ENCODE peak calls at places on chromosomes 12 and 14, in seven cellular contexts. B, Q, C, U, G, S and N are unnamed samples.

GRCh38 chr12:96720363-96720705 is 186.7 kb upstream of the NEDD1 start:
- DNase-seq in C (no peak), U (peak), G (no peak), S (no peak), Q (no peak), B (no peak), N (peak)

GRCh38 chr14:21525571-21525970 is 575 bp downstream of the SALL2 start:
- DNase-seq in B (no peak), C (no peak), G (no peak), S (no peak), Q (no peak), U (peak), N (no peak)

GRCh38 chr12:4894019-4894418 is 15.7 kb upstream of the KCNA1 start:
- DNase-seq in Q (no peak), B (no peak), S (no peak), C (no peak), G (no peak), U (no peak), N (no peak)

GRCh38 chr12:41277019-41277770 is 89.1 kb downstream of the PDZRN4 start:
- DNase-seq in B (peak), C (peak), S (no peak), Q (no peak), G (no peak), U (peak), N (peak)

GRCh38 chr14:22824711-22825359 is 4.9 kb upstream of the MRPL52 start:
- DNase-seq in Q (no peak), G (peak), B (peak), U (peak), S (no peak), C (no peak), N (no peak)

GRCh38 chr12:123150273-123150803 is 552 bp downstream of the PITPNM2 start:
- DNase-seq in B (no peak), G (peak), Q (peak), S (peak), U (peak), C (no peak), N (no peak)

GRCh38 chr12:25099010-25099409 is 96.0 kb downstream of the DNAI7 start:
- DNase-seq in S (no peak), U (no peak), G (no peak), Q (no peak), B (no peak), C (no peak), N (no peak)

GRCh38 chr14:72607386-72608125 is 286.3 kb downstream of the DPF3 start:
- DNase-seq in G (peak), C (no peak), B (no peak), Q (no peak), S (no peak), U (no peak), N (no peak)

GRCh38 chr12:93853698-93854478 is 176.7 kb downstream of the CRADD start:
- DNase-seq in S (no peak), Q (no peak), C (no peak), B (no peak), G (no peak), U (no peak), N (no peak)

GRCh38 chr12:106442575-106442974 is 85.0 kb downstream of the POLR3B start:
- DNase-seq in S (no peak), B (no peak), G (no peak), Q (no peak), U (no peak), C (no peak), N (no peak)

GRCh38 chr12:24752763-24753462 is 196.0 kb downstream of the BCAT1 start:
- DNase-seq in U (no peak), G (no peak), Q (no peak), S (no peak), C (no peak), B (no peak), N (no peak)

GRCh38 chr12:103966736-103967135 is 1.1 kb downstream of the TDG start:
- DNase-seq in G (no peak), U (no peak), B (no peak), Q (no peak), S (no peak), C (no peak), N (no peak)

GRCh38 chr12:2934371-2934770 is 24.8 kb upstream of the TEAD4 start:
- DNase-seq in Q (no peak), G (no peak), B (no peak), C (no peak), S (no peak), U (no peak), N (no peak)

GRCh38 chr12:94649349-94650142 is 811 bp downstream of the TMCC3 start:
- DNase-seq in B (no peak), U (peak), C (no peak), G (no peak), S (peak), Q (peak), N (peak)

GRCh38 chr14:30921305-30921704 is 46.9 kb downstream of the COCH start:
- DNase-seq in U (no peak), Q (no peak), C (no peak), G (no peak), B (no peak), S (no peak), N (no peak)

GRCh38 chr14:76726551-76726961 is 34.7 kb upstream of the VASH1 start:
- DNase-seq in C (no peak), G (no peak), U (no peak), B (no peak), Q (no peak), S (no peak), N (no peak)

GRCh38 chr14:69615471-69616407 is 4.3 kb downstream of the SUSD6 start:
- DNase-seq in S (peak), U (peak), C (no peak), B (peak), Q (no peak), G (no peak), N (peak)

GRCh38 chr14:73240816-73241480 is 3.6 kb downstream of the PAPLN start:
- DNase-seq in G (no peak), U (no peak), Q (no peak), C (no peak), B (no peak), S (no peak), N (peak)

GRCh38 chr12:3315201-3315661 is 175.8 kb upstream of the PRMT8 start:
- DNase-seq in G (no peak), B (no peak), S (no peak), C (peak), Q (peak), U (no peak), N (no peak)

GRCh38 chr12:110776410-110776809 is 33.7 kb upstream of the PPP1CC start:
- DNase-seq in U (peak), G (no peak), S (no peak), C (no peak), B (no peak), Q (no peak), N (peak)

GRCh38 chr14:52840916-52841315 is 49.5 kb upstream of the GNPNAT1 start:
- DNase-seq in B (no peak), S (peak), C (no peak), G (peak), Q (no peak), U (no peak), N (no peak)

GRCh38 chr12:92987362-92987761 is 58.3 kb upstream of the EEA1 start:
- DNase-seq in Q (no peak), B (peak), S (no peak), U (peak), G (no peak), C (peak), N (peak)

GRCh38 chr12:52953181-52953841 is 4.4 kb downstream of the KRT18 start:
- DNase-seq in S (no peak), G (no peak), C (no peak), Q (no peak), B (no peak), U (no peak), N (no peak)

GRCh38 chr12:64701283-64701682 is 57.9 kb downstream of the GNS start:
- DNase-seq in B (no peak), G (no peak), C (no peak), S (peak), Q (no peak), U (peak), N (no peak)

GRCh38 chr12:63944586-63945228 is 100.2 kb downstream of the SRGAP1 start:
- DNase-seq in Q (no peak), U (no peak), B (no peak), S (no peak), G (no peak), C (no peak), N (no peak)

GRCh38 chr12:111448266-111448830 is 42.6 kb downstream of the SH2B3 start:
- DNase-seq in S (peak), B (no peak), U (no peak), Q (no peak), G (peak), C (no peak), N (no peak)

GRCh38 chr12:76883151-76883550 is 4.3 kb upstream of the CSRP2 start:
- DNase-seq in G (no peak), S (no peak), Q (no peak), C (no peak), B (no peak), U (no peak), N (no peak)

GRCh38 chr14:21781543-21781942 is 107.9 kb upstream of the OR4E1 start:
- DNase-seq in G (no peak), Q (no peak), S (no peak), C (no peak), U (no peak), B (no peak), N (no peak)

GRCh38 chr12:91577586-91578539 is 395.2 kb upstream of the DCN start:
- DNase-seq in U (no peak), C (no peak), S (no peak), Q (no peak), G (no peak), B (no peak), N (peak)

GRCh38 chr12:45232771-45233372 is 17.0 kb downstream of the ANO6 start:
- DNase-seq in Q (peak), B (peak), U (peak), G (no peak), S (peak), C (no peak), N (no peak)

GRCh38 chr12:109760930-109761630 is 47.5 kb downstream of the FAM222A start:
- DNase-seq in Q (peak), C (no peak), G (peak), B (no peak), U (no peak), S (peak), N (no peak)

GRCh38 chr12:20220339-20220738 is 148.0 kb upstream of the PDE3A start:
- DNase-seq in B (peak), C (peak), U (no peak), G (no peak), S (no peak), Q (no peak), N (peak)
- TF ChIP-seq CTCF in B (peak), C (peak), U (no peak), G (no peak), S (no peak), Q (no peak), N (no peak)

DNA sequence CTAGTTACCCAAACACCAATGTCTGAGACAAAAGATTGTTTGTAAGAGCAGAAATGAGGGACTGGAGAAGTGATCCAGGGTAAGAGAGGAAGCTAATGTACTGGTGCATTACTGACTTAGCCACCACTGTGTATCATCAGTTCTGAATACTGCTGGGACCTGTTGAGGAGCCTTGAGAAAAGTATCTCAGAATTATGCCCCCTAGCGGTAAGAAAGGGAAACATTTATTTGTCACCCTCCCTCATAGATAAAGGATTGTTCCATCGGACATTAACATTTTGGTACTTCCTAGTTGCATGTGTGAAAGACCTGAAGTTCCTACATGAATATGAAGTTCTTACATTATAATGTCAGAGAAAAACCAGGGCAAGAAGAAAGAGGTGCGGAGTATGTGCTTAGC is 612.5 kb downstream of the FSCB start:
- DNase-seq in U (no peak), S (no peak), Q (no peak), B (no peak), G (no peak), C (no peak), N (no peak)
- TF ChIP-seq CTCF in U (peak), S (no peak), Q (peak), B (peak), G (no peak), C (peak), N (no peak)

GRCh38 chr14:93790966-93791365 is 2.7 kb upstream of the PRIMA1 start:
- DNase-seq in U (no peak), B (no peak), G (no peak), S (no peak), C (no peak), Q (no peak), N (no peak)

GRCh38 chr14:93787465-93788306 is 599 bp downstream of the PRIMA1 start:
- DNase-seq in C (no peak), Q (no peak), G (no peak), B (no peak), U (no peak), S (no peak), N (no peak)

GRCh38 chr14:93788307-93788556 is at the start of gene PRIMA1:
- DNase-seq in G (no peak), C (no peak), S (no peak), B (no peak), U (no peak), Q (no peak), N (no peak)

GRCh38 chr14:93789366-93790130 is 1.3 kb upstream of the PRIMA1 start:
- DNase-seq in G (no peak), B (no peak), C (no peak), Q (no peak), U (no peak), S (no peak), N (no peak)

DNA sequence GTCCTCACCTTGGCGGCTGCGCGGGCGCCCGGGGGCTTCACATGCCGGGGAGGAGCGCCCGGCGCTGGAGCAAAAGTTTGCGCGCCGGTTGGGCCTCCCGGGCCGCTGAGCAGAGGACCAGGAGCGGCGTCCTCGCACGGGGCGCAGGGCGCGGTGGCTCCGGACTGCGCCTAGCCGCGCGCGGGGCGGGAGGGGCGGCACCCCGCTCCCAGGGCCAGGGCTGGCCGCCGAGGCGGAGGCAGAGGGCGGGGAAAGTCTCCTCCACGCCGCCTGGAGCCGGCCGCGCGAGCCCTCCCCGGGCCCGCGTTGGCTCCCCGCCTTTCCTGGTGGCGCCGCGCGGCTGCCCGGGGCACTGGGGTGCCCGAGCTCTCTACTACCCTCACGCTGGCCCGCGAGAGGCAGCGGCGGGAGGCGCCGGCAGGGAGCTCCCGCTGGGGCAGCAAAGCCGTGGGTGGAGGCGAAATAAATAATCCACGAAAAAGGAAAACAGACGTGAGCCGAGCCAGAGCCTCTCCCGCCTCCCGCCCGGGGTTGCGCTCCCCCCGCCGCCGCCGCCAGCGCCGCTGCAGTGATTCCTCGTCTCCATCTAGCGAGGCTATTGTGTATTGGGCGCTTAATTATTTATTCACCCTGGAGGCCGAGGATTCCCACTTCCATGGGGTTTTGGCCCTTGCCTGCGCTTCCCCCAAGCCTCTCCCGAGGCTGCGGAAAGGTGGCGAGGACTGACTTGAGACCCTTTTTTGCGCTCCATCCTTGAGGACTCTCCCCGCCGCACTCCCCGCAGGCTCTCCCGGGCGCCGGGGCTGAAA is 476 bp upstream of the PRIMA1 start:
- DNase-seq in B (no peak), S (peak), U (no peak), Q (no peak), C (no peak), G (peak), N (no peak)
- TF ChIP-seq CTCF in B (no peak), S (peak), U (no peak), Q (peak), C (no peak), G (no peak), N (no peak)

DNA sequence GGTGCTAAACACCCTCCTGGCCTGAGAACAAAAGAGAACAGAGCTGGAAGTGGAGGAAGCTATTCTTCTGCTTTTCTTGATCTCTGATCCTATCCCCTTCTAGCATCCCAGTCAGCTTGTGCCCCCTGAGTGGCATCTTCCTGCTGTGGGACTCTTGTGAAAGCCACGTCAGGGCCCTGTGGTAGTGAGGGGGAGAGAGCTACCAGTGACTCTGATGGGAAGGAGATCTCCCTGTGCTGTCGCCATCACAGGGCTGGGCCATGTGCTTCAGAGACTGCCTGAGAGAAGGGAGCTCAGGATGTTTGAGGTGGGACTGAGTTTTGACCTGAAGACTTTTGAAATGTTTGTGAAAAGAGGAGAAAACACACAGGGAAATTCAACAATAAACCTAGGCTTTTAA is 107.6 kb upstream of the FUT8 start:
- DNase-seq in Q (no peak), C (no peak), B (no peak), U (peak), S (no peak), G (no peak), N (no peak)
- TF ChIP-seq CTCF in Q (no peak), C (no peak), B (no peak), U (no peak), S (no peak), G (no peak), N (no peak)

GRCh38 chr12:58082996-58083395 is 141.6 kb downstream of the ATP23 start:
- DNase-seq in S (no peak), G (no peak), U (no peak), B (no peak), Q (no peak), C (no peak), N (no peak)

GRCh38 chr12:58086930-58087329 is 145.6 kb downstream of the ATP23 start:
- DNase-seq in B (no peak), U (no peak), S (no peak), C (no peak), Q (no peak), G (no peak), N (no peak)

GRCh38 chr12:58087428-58088117 is 146.2 kb downstream of the ATP23 start:
- DNase-seq in G (no peak), B (no peak), U (no peak), S (no peak), Q (no peak), C (no peak), N (no peak)

GRCh38 chr12:58081488-58081887 is 140.1 kb downstream of the ATP23 start:
- DNase-seq in U (no peak), Q (no peak), S (no peak), B (no peak), G (no peak), C (no peak), N (no peak)

GRCh38 chr12:58086006-58086405 is 144.6 kb downstream of the ATP23 start:
- DNase-seq in G (no peak), S (no peak), C (no peak), B (no peak), Q (no peak), U (no peak), N (no peak)
- TF ChIP-seq CTCF in G (no peak), S (no peak), C (no peak), B (no peak), Q (no peak), U (no peak), N (no peak)

GRCh38 chr12:67698711-67699603 is 50.4 kb downstream of the DYRK2 start:
- DNase-seq in B (no peak), Q (no peak), C (no peak), S (no peak), G (no peak), U (peak), N (peak)
- TF ChIP-seq CTCF in B (no peak), Q (no peak), C (no peak), S (no peak), G (no peak), U (no peak), N (no peak)

GRCh38 chr12:16165506-16165905 is 112.0 kb downstream of the SLC15A5 start:
- DNase-seq in B (peak), Q (no peak), U (peak), G (no peak), C (peak), S (peak), N (no peak)
- TF ChIP-seq CTCF in B (peak), Q (peak), U (no peak), G (no peak), C (peak), S (peak), N (peak)

DNA sequence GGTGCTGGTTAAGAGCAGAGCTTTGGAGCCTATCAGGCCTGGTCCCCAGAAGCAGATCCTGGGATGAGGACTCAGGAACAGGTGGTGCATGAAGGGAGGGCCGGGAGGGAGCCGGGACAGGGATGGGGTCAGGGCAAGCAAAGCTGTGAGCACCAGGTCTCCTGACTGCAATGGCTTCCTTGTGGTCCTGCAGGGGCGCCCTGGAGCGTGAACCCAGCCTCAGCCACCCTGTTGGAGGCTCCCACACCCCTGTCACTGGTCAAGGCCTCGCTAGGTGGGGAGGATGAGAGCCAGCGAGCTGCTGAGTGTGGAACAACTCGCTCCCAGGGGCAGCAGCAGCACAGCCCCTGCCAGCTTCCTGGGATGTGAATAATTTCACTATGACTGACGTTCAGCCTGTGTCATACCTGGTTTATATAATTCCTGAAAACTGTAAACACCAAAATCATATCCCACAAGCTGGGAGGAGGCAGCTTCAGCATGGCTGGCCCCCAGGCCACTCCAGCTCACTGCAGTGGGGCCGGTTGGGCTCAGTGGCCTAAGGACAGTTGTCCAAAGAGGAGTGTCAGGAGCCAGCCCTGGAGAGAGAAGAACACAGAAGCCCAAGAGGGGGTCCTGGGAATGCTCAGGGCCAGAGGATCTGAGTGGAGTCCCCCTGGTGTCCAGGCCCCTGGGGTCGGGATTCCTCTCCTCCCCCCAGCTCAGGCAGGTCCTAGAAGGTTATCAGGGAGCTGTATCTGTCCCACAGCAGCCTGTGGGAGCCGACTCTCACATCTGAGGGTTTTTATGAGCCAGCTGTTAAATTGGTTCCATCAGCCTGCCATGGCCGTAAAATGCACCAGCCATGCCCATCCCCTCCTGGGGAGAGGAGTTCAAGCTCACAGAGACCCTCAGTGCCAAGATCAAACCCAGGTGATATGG is 272.9 kb downstream of the ADGRD1 start:
- DNase-seq in S (no peak), C (no peak), G (no peak), B (no peak), U (no peak), Q (no peak), N (no peak)
- TF ChIP-seq CTCF in S (no peak), C (no peak), G (no peak), B (no peak), U (no peak), Q (no peak), N (no peak)